ENCODE peak calls at places on chromosomes 3 and 15, in nine cellular contexts. One of them, this sample, is unnamed. For H3K27me3, the result is how much of the 10 kb centered on the place peaks cover.

GRCh38 chr3:24662449-24663345 is 168.0 kb upstream of the THRB start:
- DNase-seq in esophagus squamous epithelium: no peak
- DNase-seq in CD8-positive, alpha-beta T cell: no peak
- DNase-seq in GM06990: no peak
- DNase-seq in naive thymus-derived CD4-positive, alpha-beta T cell: no peak
- DNase-seq in heart left ventricle: no peak
- DNase-seq in uterus: no peak
- DNase-seq in mesendoderm: no peak
- DNase-seq in CD8-positive, alpha-beta memory T cell: no peak
- DNase-seq in this sample: no peak

GRCh38 chr3:167750273-167750971 is 14.9 kb downstream of the SERPINI1 start:
- DNase-seq in esophagus squamous epithelium: no peak
- DNase-seq in CD8-positive, alpha-beta T cell: no peak
- DNase-seq in GM06990: peak
- DNase-seq in naive thymus-derived CD4-positive, alpha-beta T cell: no peak
- DNase-seq in heart left ventricle: no peak
- DNase-seq in uterus: no peak
- DNase-seq in mesendoderm: no peak
- DNase-seq in CD8-positive, alpha-beta memory T cell: peak
- DNase-seq in this sample: peak

GRCh38 chr3:42764115-42764514 is 8.9 kb downstream of the CCDC13 start:
- DNase-seq in esophagus squamous epithelium: no peak
- DNase-seq in CD8-positive, alpha-beta T cell: no peak
- DNase-seq in GM06990: no peak
- DNase-seq in naive thymus-derived CD4-positive, alpha-beta T cell: peak
- DNase-seq in heart left ventricle: no peak
- DNase-seq in uterus: no peak
- DNase-seq in mesendoderm: no peak
- DNase-seq in CD8-positive, alpha-beta memory T cell: no peak
- DNase-seq in this sample: no peak

GRCh38 chr15:34776706-34777105 is 18.6 kb downstream of the ACTC1 start:
- DNase-seq in esophagus squamous epithelium: no peak
- DNase-seq in CD8-positive, alpha-beta T cell: no peak
- DNase-seq in GM06990: no peak
- DNase-seq in naive thymus-derived CD4-positive, alpha-beta T cell: no peak
- DNase-seq in heart left ventricle: no peak
- DNase-seq in uterus: no peak
- DNase-seq in mesendoderm: no peak
- DNase-seq in CD8-positive, alpha-beta memory T cell: no peak
- DNase-seq in this sample: no peak

GRCh38 chr15:38853608-38854007 is 289.0 kb upstream of the RASGRP1 start:
- DNase-seq in esophagus squamous epithelium: no peak
- DNase-seq in CD8-positive, alpha-beta T cell: peak
- DNase-seq in GM06990: peak
- DNase-seq in naive thymus-derived CD4-positive, alpha-beta T cell: no peak
- DNase-seq in heart left ventricle: no peak
- DNase-seq in uterus: no peak
- DNase-seq in mesendoderm: peak
- DNase-seq in CD8-positive, alpha-beta memory T cell: peak
- DNase-seq in this sample: no peak

GRCh38 chr3:112752092-112752512 is 94.6 kb downstream of the CD200R1L start:
- DNase-seq in esophagus squamous epithelium: no peak
- DNase-seq in CD8-positive, alpha-beta T cell: no peak
- DNase-seq in GM06990: no peak
- DNase-seq in naive thymus-derived CD4-positive, alpha-beta T cell: no peak
- DNase-seq in heart left ventricle: no peak
- DNase-seq in uterus: no peak
- DNase-seq in mesendoderm: no peak
- DNase-seq in CD8-positive, alpha-beta memory T cell: no peak
- DNase-seq in this sample: no peak

GRCh38 chr3:4826237-4827100 is 152.8 kb upstream of the BHLHE40 start:
- DNase-seq in esophagus squamous epithelium: peak
- DNase-seq in CD8-positive, alpha-beta T cell: no peak
- DNase-seq in GM06990: no peak
- DNase-seq in naive thymus-derived CD4-positive, alpha-beta T cell: no peak
- DNase-seq in heart left ventricle: peak
- DNase-seq in uterus: peak
- DNase-seq in mesendoderm: no peak
- DNase-seq in CD8-positive, alpha-beta memory T cell: no peak
- DNase-seq in this sample: no peak

GRCh38 chr15:45128971-45129639 is 574 bp downstream of the DUOXA1 start:
- DNase-seq in esophagus squamous epithelium: no peak
- DNase-seq in CD8-positive, alpha-beta T cell: no peak
- DNase-seq in GM06990: no peak
- DNase-seq in naive thymus-derived CD4-positive, alpha-beta T cell: no peak
- DNase-seq in heart left ventricle: no peak
- DNase-seq in uterus: no peak
- DNase-seq in mesendoderm: no peak
- DNase-seq in CD8-positive, alpha-beta memory T cell: no peak
- DNase-seq in this sample: peak

GRCh38 chr3:185335799-185336198 is 27.1 kb upstream of the MAP3K13 start:
- DNase-seq in esophagus squamous epithelium: no peak
- DNase-seq in CD8-positive, alpha-beta T cell: no peak
- DNase-seq in GM06990: no peak
- DNase-seq in naive thymus-derived CD4-positive, alpha-beta T cell: no peak
- DNase-seq in heart left ventricle: no peak
- DNase-seq in uterus: no peak
- DNase-seq in mesendoderm: peak
- DNase-seq in CD8-positive, alpha-beta memory T cell: no peak
- DNase-seq in this sample: no peak

GRCh38 chr3:71251156-71251775 is 332.3 kb downstream of the FOXP1 start:
- DNase-seq in esophagus squamous epithelium: no peak
- DNase-seq in CD8-positive, alpha-beta T cell: no peak
- DNase-seq in GM06990: no peak
- DNase-seq in naive thymus-derived CD4-positive, alpha-beta T cell: no peak
- DNase-seq in heart left ventricle: no peak
- DNase-seq in uterus: no peak
- DNase-seq in mesendoderm: no peak
- DNase-seq in CD8-positive, alpha-beta memory T cell: no peak
- DNase-seq in this sample: no peak

GRCh38 chr3:107846282-107846852 is 244.5 kb downstream of the CD47 start:
- DNase-seq in esophagus squamous epithelium: no peak
- DNase-seq in CD8-positive, alpha-beta T cell: no peak
- DNase-seq in GM06990: no peak
- DNase-seq in naive thymus-derived CD4-positive, alpha-beta T cell: no peak
- DNase-seq in heart left ventricle: peak
- DNase-seq in uterus: peak
- DNase-seq in mesendoderm: peak
- DNase-seq in CD8-positive, alpha-beta memory T cell: no peak
- DNase-seq in this sample: peak

GRCh38 chr3:61688307-61688695 is 126.9 kb downstream of the PTPRG start:
- DNase-seq in esophagus squamous epithelium: no peak
- DNase-seq in CD8-positive, alpha-beta T cell: no peak
- DNase-seq in GM06990: no peak
- DNase-seq in naive thymus-derived CD4-positive, alpha-beta T cell: no peak
- DNase-seq in heart left ventricle: no peak
- DNase-seq in uterus: no peak
- DNase-seq in mesendoderm: peak
- DNase-seq in CD8-positive, alpha-beta memory T cell: no peak
- DNase-seq in this sample: no peak

GRCh38 chr3:148601766-148602685 is 95.7 kb upstream of the AGTR1 start:
- DNase-seq in esophagus squamous epithelium: no peak
- DNase-seq in CD8-positive, alpha-beta T cell: no peak
- DNase-seq in GM06990: no peak
- DNase-seq in naive thymus-derived CD4-positive, alpha-beta T cell: no peak
- DNase-seq in heart left ventricle: no peak
- DNase-seq in uterus: no peak
- DNase-seq in mesendoderm: no peak
- DNase-seq in CD8-positive, alpha-beta memory T cell: no peak
- DNase-seq in this sample: no peak

GRCh38 chr3:73270839-73271483 is 209.5 kb downstream of the EBLN2 start:
- DNase-seq in esophagus squamous epithelium: no peak
- DNase-seq in CD8-positive, alpha-beta T cell: no peak
- DNase-seq in GM06990: no peak
- DNase-seq in naive thymus-derived CD4-positive, alpha-beta T cell: no peak
- DNase-seq in heart left ventricle: no peak
- DNase-seq in uterus: no peak
- DNase-seq in mesendoderm: no peak
- DNase-seq in CD8-positive, alpha-beta memory T cell: no peak
- DNase-seq in this sample: no peak

GRCh38 chr3:124935794-124936542 is 1.4 kb upstream of the MUC13 start:
- DNase-seq in esophagus squamous epithelium: no peak
- DNase-seq in CD8-positive, alpha-beta T cell: no peak
- DNase-seq in GM06990: no peak
- DNase-seq in naive thymus-derived CD4-positive, alpha-beta T cell: no peak
- DNase-seq in heart left ventricle: no peak
- DNase-seq in uterus: no peak
- DNase-seq in mesendoderm: no peak
- DNase-seq in CD8-positive, alpha-beta memory T cell: no peak
- DNase-seq in this sample: no peak

GRCh38 chr15:92430067-92430435 is 36.4 kb downstream of the ST8SIA2 start:
- DNase-seq in esophagus squamous epithelium: no peak
- DNase-seq in CD8-positive, alpha-beta T cell: no peak
- DNase-seq in GM06990: no peak
- DNase-seq in naive thymus-derived CD4-positive, alpha-beta T cell: no peak
- DNase-seq in heart left ventricle: no peak
- DNase-seq in uterus: no peak
- DNase-seq in mesendoderm: peak
- DNase-seq in CD8-positive, alpha-beta memory T cell: no peak
- DNase-seq in this sample: no peak

GRCh38 chr15:41486286-41486685 is 7.4 kb upstream of the ITPKA start:
- DNase-seq in esophagus squamous epithelium: no peak
- DNase-seq in CD8-positive, alpha-beta T cell: no peak
- DNase-seq in GM06990: no peak
- DNase-seq in naive thymus-derived CD4-positive, alpha-beta T cell: no peak
- DNase-seq in heart left ventricle: peak
- DNase-seq in uterus: no peak
- DNase-seq in mesendoderm: no peak
- DNase-seq in CD8-positive, alpha-beta memory T cell: no peak
- DNase-seq in this sample: no peak

GRCh38 chr15:90001683-90002427 is 731 bp downstream of the ZNF710 start:
- DNase-seq in esophagus squamous epithelium: no peak
- DNase-seq in CD8-positive, alpha-beta T cell: peak
- DNase-seq in GM06990: peak
- DNase-seq in naive thymus-derived CD4-positive, alpha-beta T cell: peak
- DNase-seq in heart left ventricle: peak
- DNase-seq in uterus: peak
- DNase-seq in mesendoderm: peak
- DNase-seq in CD8-positive, alpha-beta memory T cell: peak
- DNase-seq in this sample: peak

GRCh38 chr3:124217542-124217941 is 225.6 kb upstream of the ROPN1 start:
- DNase-seq in esophagus squamous epithelium: no peak
- DNase-seq in CD8-positive, alpha-beta T cell: no peak
- DNase-seq in GM06990: peak
- DNase-seq in naive thymus-derived CD4-positive, alpha-beta T cell: peak
- DNase-seq in heart left ventricle: no peak
- DNase-seq in uterus: peak
- DNase-seq in mesendoderm: peak
- DNase-seq in CD8-positive, alpha-beta memory T cell: no peak
- DNase-seq in this sample: no peak

DNA sequence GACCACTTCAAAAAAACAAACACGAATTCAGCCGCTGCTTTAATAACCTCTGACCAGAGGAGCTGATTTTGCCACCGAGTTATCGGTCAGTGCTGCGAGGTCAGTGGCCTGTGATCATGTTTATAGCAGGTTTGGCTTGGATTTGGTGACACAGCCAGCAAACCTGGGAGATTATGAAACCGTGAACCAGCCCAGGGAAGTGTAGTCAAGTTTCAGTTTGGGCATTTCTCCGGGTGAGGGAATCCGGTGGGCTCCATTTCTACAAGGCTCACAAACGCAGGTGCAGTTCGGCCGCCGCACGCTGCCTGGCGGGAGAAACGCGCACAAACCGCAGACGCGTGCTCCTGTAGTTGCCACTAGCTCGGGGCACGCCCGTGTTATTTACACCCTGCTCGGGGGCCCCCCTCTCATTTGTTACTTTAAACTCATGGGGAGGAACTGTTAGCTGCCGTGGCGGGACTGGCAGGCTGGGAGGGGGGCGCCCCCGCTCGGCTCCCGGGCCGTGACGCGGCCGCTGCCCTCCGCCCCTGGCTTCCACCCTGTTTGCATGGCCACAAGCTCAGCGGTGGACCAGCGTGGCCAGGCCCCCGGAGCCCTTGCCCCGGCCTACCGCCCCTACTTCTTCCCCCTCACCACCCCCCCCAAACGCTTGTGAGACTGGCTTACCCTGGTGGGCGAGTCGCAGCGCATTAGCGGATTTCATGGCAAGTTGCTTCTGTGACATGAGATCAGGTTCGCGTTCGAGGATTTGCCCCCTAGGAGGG is 13.6 kb upstream of the ONECUT1 start:
- DNase-seq in esophagus squamous epithelium: no peak
- DNase-seq in CD8-positive, alpha-beta T cell: no peak
- DNase-seq in GM06990: no peak
- DNase-seq in naive thymus-derived CD4-positive, alpha-beta T cell: no peak
- DNase-seq in heart left ventricle: no peak
- DNase-seq in uterus: no peak
- DNase-seq in mesendoderm: no peak
- DNase-seq in CD8-positive, alpha-beta memory T cell: no peak
- DNase-seq in this sample: no peak
- H3K27me3 ChIP-seq in esophagus squamous epithelium: half or more
- H3K27me3 ChIP-seq in CD8-positive, alpha-beta T cell: half or more
- H3K27me3 ChIP-seq in GM06990: under half
- H3K27me3 ChIP-seq in naive thymus-derived CD4-positive, alpha-beta T cell: under half
- H3K27me3 ChIP-seq in heart left ventricle: half or more
- H3K27me3 ChIP-seq in uterus: half or more
- H3K27me3 ChIP-seq in mesendoderm: under half
- H3K27me3 ChIP-seq in CD8-positive, alpha-beta memory T cell: half or more
- H3K27me3 ChIP-seq in this sample: half or more

GRCh38 chr3:127820871-127821853 is 1.2 kb downstream of the MGLL start:
- DNase-seq in esophagus squamous epithelium: no peak
- DNase-seq in CD8-positive, alpha-beta T cell: no peak
- DNase-seq in GM06990: no peak
- DNase-seq in naive thymus-derived CD4-positive, alpha-beta T cell: no peak
- DNase-seq in heart left ventricle: peak
- DNase-seq in uterus: no peak
- DNase-seq in mesendoderm: no peak
- DNase-seq in CD8-positive, alpha-beta memory T cell: no peak
- DNase-seq in this sample: no peak
- H3K4me3 ChIP-seq in esophagus squamous epithelium: peak
- H3K4me3 ChIP-seq in CD8-positive, alpha-beta T cell: no peak
- H3K4me3 ChIP-seq in GM06990: peak
- H3K4me3 ChIP-seq in naive thymus-derived CD4-positive, alpha-beta T cell: no peak
- H3K4me3 ChIP-seq in heart left ventricle: peak
- H3K4me3 ChIP-seq in uterus: no peak
- H3K4me3 ChIP-seq in mesendoderm: no peak
- H3K4me3 ChIP-seq in CD8-positive, alpha-beta memory T cell: no peak
- H3K4me3 ChIP-seq in this sample: no peak

DNA sequence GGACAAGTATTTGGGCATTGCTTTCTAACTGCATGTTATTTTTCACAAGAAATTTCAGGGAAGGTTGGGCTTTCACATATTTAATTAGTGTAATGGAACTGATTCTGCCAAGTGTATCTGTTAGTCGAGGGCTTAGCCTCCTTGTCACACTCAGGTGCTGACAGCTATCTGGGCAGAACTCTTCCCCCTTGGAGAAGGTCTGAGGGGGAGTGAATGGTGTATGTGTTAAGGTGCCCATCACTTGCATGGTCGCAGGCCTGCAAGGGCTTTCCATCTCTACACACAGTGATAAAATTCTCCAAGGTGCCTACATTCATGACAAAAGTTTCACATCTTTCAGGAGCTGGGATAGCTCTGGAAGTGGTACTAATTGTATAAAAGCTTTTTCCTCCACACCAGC is 97.6 kb upstream of the ICE2 start:
- DNase-seq in esophagus squamous epithelium: no peak
- DNase-seq in CD8-positive, alpha-beta T cell: no peak
- DNase-seq in GM06990: no peak
- DNase-seq in naive thymus-derived CD4-positive, alpha-beta T cell: no peak
- DNase-seq in heart left ventricle: no peak
- DNase-seq in uterus: no peak
- DNase-seq in mesendoderm: no peak
- DNase-seq in CD8-positive, alpha-beta memory T cell: no peak
- DNase-seq in this sample: no peak
- H3K27me3 ChIP-seq in esophagus squamous epithelium: under half
- H3K27me3 ChIP-seq in CD8-positive, alpha-beta T cell: under half
- H3K27me3 ChIP-seq in GM06990: under half
- H3K27me3 ChIP-seq in naive thymus-derived CD4-positive, alpha-beta T cell: under half
- H3K27me3 ChIP-seq in heart left ventricle: under half
- H3K27me3 ChIP-seq in uterus: under half
- H3K27me3 ChIP-seq in mesendoderm: under half
- H3K27me3 ChIP-seq in CD8-positive, alpha-beta memory T cell: under half
- H3K27me3 ChIP-seq in this sample: under half

GRCh38 chr15:82646250-82647044 is 716 bp downstream of the CPEB1 start:
- DNase-seq in esophagus squamous epithelium: no peak
- DNase-seq in CD8-positive, alpha-beta T cell: no peak
- DNase-seq in GM06990: peak
- DNase-seq in naive thymus-derived CD4-positive, alpha-beta T cell: no peak
- DNase-seq in heart left ventricle: no peak
- DNase-seq in uterus: peak
- DNase-seq in mesendoderm: peak
- DNase-seq in CD8-positive, alpha-beta memory T cell: no peak
- DNase-seq in this sample: no peak
- H3K4me3 ChIP-seq in esophagus squamous epithelium: peak
- H3K4me3 ChIP-seq in CD8-positive, alpha-beta T cell: peak
- H3K4me3 ChIP-seq in GM06990: peak
- H3K4me3 ChIP-seq in naive thymus-derived CD4-positive, alpha-beta T cell: no peak
- H3K4me3 ChIP-seq in heart left ventricle: peak
- H3K4me3 ChIP-seq in uterus: peak
- H3K4me3 ChIP-seq in mesendoderm: no peak
- H3K4me3 ChIP-seq in CD8-positive, alpha-beta memory T cell: no peak
- H3K4me3 ChIP-seq in this sample: peak